ENCODE peak calls at places on chromosomes 3 and 15, in nine cellular contexts. One of them, this sample, is unnamed.

GRCh38 chr15:68578960-68579935 is at the start of gene CORO2B:
- DNase-seq in NCI-H510A treated with DMSO at 0.1 percent for 48 hours: peak
- DNase-seq in fibroblast of villous mesenchyme: no peak
- DNase-seq in effector CD4-positive, alpha-beta T cell: no peak
- DNase-seq in AG08395: peak
- DNase-seq in tibial artery: no peak
- DNase-seq in nephron progenitor cell: peak
- DNase-seq in body of pancreas: peak
- DNase-seq in stimulated activated CD4-positive, alpha-beta T cell treated with anti-CD3 and anti-CD28 coated beads, Interleukin-1b, Interleukin-23, amount 100 ng/mL, for 4 hours: no peak
- DNase-seq in this sample: no peak

GRCh38 chr3:141913150-141913811 is 36.8 kb downstream of the ATP1B3 start:
- DNase-seq in NCI-H510A treated with DMSO at 0.1 percent for 48 hours: peak
- DNase-seq in fibroblast of villous mesenchyme: peak
- DNase-seq in effector CD4-positive, alpha-beta T cell: peak
- DNase-seq in AG08395: peak
- DNase-seq in tibial artery: no peak
- DNase-seq in nephron progenitor cell: peak
- DNase-seq in body of pancreas: peak
- DNase-seq in stimulated activated CD4-positive, alpha-beta T cell treated with anti-CD3 and anti-CD28 coated beads, Interleukin-1b, Interleukin-23, amount 100 ng/mL, for 4 hours: no peak
- DNase-seq in this sample: peak

GRCh38 chr3:56799251-56799882 is 2.4 kb downstream of the ARHGEF3 start:
- DNase-seq in NCI-H510A treated with DMSO at 0.1 percent for 48 hours: peak
- DNase-seq in fibroblast of villous mesenchyme: peak
- DNase-seq in effector CD4-positive, alpha-beta T cell: no peak
- DNase-seq in AG08395: peak
- DNase-seq in tibial artery: no peak
- DNase-seq in nephron progenitor cell: no peak
- DNase-seq in body of pancreas: peak
- DNase-seq in stimulated activated CD4-positive, alpha-beta T cell treated with anti-CD3 and anti-CD28 coated beads, Interleukin-1b, Interleukin-23, amount 100 ng/mL, for 4 hours: no peak
- DNase-seq in this sample: peak

GRCh38 chr3:18786924-18787323 is 361.4 kb upstream of the KCNH8 start:
- DNase-seq in NCI-H510A treated with DMSO at 0.1 percent for 48 hours: no peak
- DNase-seq in fibroblast of villous mesenchyme: no peak
- DNase-seq in effector CD4-positive, alpha-beta T cell: no peak
- DNase-seq in AG08395: no peak
- DNase-seq in tibial artery: no peak
- DNase-seq in nephron progenitor cell: no peak
- DNase-seq in body of pancreas: no peak
- DNase-seq in stimulated activated CD4-positive, alpha-beta T cell treated with anti-CD3 and anti-CD28 coated beads, Interleukin-1b, Interleukin-23, amount 100 ng/mL, for 4 hours: no peak
- DNase-seq in this sample: no peak

GRCh38 chr3:148420251-148420650 is 277.5 kb upstream of the AGTR1 start:
- DNase-seq in NCI-H510A treated with DMSO at 0.1 percent for 48 hours: no peak
- DNase-seq in fibroblast of villous mesenchyme: no peak
- DNase-seq in effector CD4-positive, alpha-beta T cell: no peak
- DNase-seq in AG08395: no peak
- DNase-seq in tibial artery: no peak
- DNase-seq in nephron progenitor cell: no peak
- DNase-seq in body of pancreas: no peak
- DNase-seq in stimulated activated CD4-positive, alpha-beta T cell treated with anti-CD3 and anti-CD28 coated beads, Interleukin-1b, Interleukin-23, amount 100 ng/mL, for 4 hours: no peak
- DNase-seq in this sample: no peak

GRCh38 chr3:124850633-124851032 is 36.5 kb downstream of the ITGB5 start:
- DNase-seq in NCI-H510A treated with DMSO at 0.1 percent for 48 hours: no peak
- DNase-seq in fibroblast of villous mesenchyme: no peak
- DNase-seq in effector CD4-positive, alpha-beta T cell: no peak
- DNase-seq in AG08395: peak
- DNase-seq in tibial artery: peak
- DNase-seq in nephron progenitor cell: no peak
- DNase-seq in body of pancreas: no peak
- DNase-seq in stimulated activated CD4-positive, alpha-beta T cell treated with anti-CD3 and anti-CD28 coated beads, Interleukin-1b, Interleukin-23, amount 100 ng/mL, for 4 hours: no peak
- DNase-seq in this sample: no peak

GRCh38 chr3:131036200-131036816 is 9.6 kb downstream of the NEK11 start:
- DNase-seq in NCI-H510A treated with DMSO at 0.1 percent for 48 hours: no peak
- DNase-seq in fibroblast of villous mesenchyme: peak
- DNase-seq in effector CD4-positive, alpha-beta T cell: no peak
- DNase-seq in AG08395: peak
- DNase-seq in tibial artery: no peak
- DNase-seq in nephron progenitor cell: no peak
- DNase-seq in body of pancreas: no peak
- DNase-seq in stimulated activated CD4-positive, alpha-beta T cell treated with anti-CD3 and anti-CD28 coated beads, Interleukin-1b, Interleukin-23, amount 100 ng/mL, for 4 hours: no peak
- DNase-seq in this sample: no peak

GRCh38 chr3:148466143-148466542 is 231.6 kb upstream of the AGTR1 start:
- DNase-seq in NCI-H510A treated with DMSO at 0.1 percent for 48 hours: no peak
- DNase-seq in fibroblast of villous mesenchyme: no peak
- DNase-seq in effector CD4-positive, alpha-beta T cell: no peak
- DNase-seq in AG08395: peak
- DNase-seq in tibial artery: no peak
- DNase-seq in nephron progenitor cell: no peak
- DNase-seq in body of pancreas: no peak
- DNase-seq in stimulated activated CD4-positive, alpha-beta T cell treated with anti-CD3 and anti-CD28 coated beads, Interleukin-1b, Interleukin-23, amount 100 ng/mL, for 4 hours: no peak
- DNase-seq in this sample: no peak

GRCh38 chr3:124256599-124256998 is 264.7 kb upstream of the ROPN1 start:
- DNase-seq in NCI-H510A treated with DMSO at 0.1 percent for 48 hours: no peak
- DNase-seq in fibroblast of villous mesenchyme: no peak
- DNase-seq in effector CD4-positive, alpha-beta T cell: no peak
- DNase-seq in AG08395: no peak
- DNase-seq in tibial artery: no peak
- DNase-seq in nephron progenitor cell: no peak
- DNase-seq in body of pancreas: no peak
- DNase-seq in stimulated activated CD4-positive, alpha-beta T cell treated with anti-CD3 and anti-CD28 coated beads, Interleukin-1b, Interleukin-23, amount 100 ng/mL, for 4 hours: no peak
- DNase-seq in this sample: no peak

GRCh38 chr3:23806322-23807160 is 786 bp downstream of the UBE2E1 start:
- DNase-seq in NCI-H510A treated with DMSO at 0.1 percent for 48 hours: no peak
- DNase-seq in fibroblast of villous mesenchyme: peak
- DNase-seq in effector CD4-positive, alpha-beta T cell: peak
- DNase-seq in AG08395: peak
- DNase-seq in tibial artery: peak
- DNase-seq in nephron progenitor cell: peak
- DNase-seq in body of pancreas: peak
- DNase-seq in stimulated activated CD4-positive, alpha-beta T cell treated with anti-CD3 and anti-CD28 coated beads, Interleukin-1b, Interleukin-23, amount 100 ng/mL, for 4 hours: peak
- DNase-seq in this sample: no peak

GRCh38 chr3:46463120-46463867 is 1.4 kb downstream of the LTF start:
- DNase-seq in NCI-H510A treated with DMSO at 0.1 percent for 48 hours: no peak
- DNase-seq in fibroblast of villous mesenchyme: no peak
- DNase-seq in effector CD4-positive, alpha-beta T cell: no peak
- DNase-seq in AG08395: no peak
- DNase-seq in tibial artery: no peak
- DNase-seq in nephron progenitor cell: no peak
- DNase-seq in body of pancreas: no peak
- DNase-seq in stimulated activated CD4-positive, alpha-beta T cell treated with anti-CD3 and anti-CD28 coated beads, Interleukin-1b, Interleukin-23, amount 100 ng/mL, for 4 hours: no peak
- DNase-seq in this sample: no peak

GRCh38 chr3:48318831-48319512 is 14.5 kb downstream of the SPINK8 start:
- DNase-seq in NCI-H510A treated with DMSO at 0.1 percent for 48 hours: no peak
- DNase-seq in fibroblast of villous mesenchyme: no peak
- DNase-seq in effector CD4-positive, alpha-beta T cell: no peak
- DNase-seq in AG08395: no peak
- DNase-seq in tibial artery: no peak
- DNase-seq in nephron progenitor cell: no peak
- DNase-seq in body of pancreas: no peak
- DNase-seq in stimulated activated CD4-positive, alpha-beta T cell treated with anti-CD3 and anti-CD28 coated beads, Interleukin-1b, Interleukin-23, amount 100 ng/mL, for 4 hours: no peak
- DNase-seq in this sample: no peak

GRCh38 chr3:125375950-125376679 is 990 bp upstream of the ZNF148 start:
- DNase-seq in NCI-H510A treated with DMSO at 0.1 percent for 48 hours: no peak
- DNase-seq in fibroblast of villous mesenchyme: peak
- DNase-seq in effector CD4-positive, alpha-beta T cell: no peak
- DNase-seq in AG08395: no peak
- DNase-seq in tibial artery: no peak
- DNase-seq in nephron progenitor cell: no peak
- DNase-seq in body of pancreas: no peak
- DNase-seq in stimulated activated CD4-positive, alpha-beta T cell treated with anti-CD3 and anti-CD28 coated beads, Interleukin-1b, Interleukin-23, amount 100 ng/mL, for 4 hours: no peak
- DNase-seq in this sample: peak

GRCh38 chr3:177596822-177597271 is 399.6 kb upstream of the TBL1XR1 start:
- DNase-seq in NCI-H510A treated with DMSO at 0.1 percent for 48 hours: peak
- DNase-seq in fibroblast of villous mesenchyme: no peak
- DNase-seq in effector CD4-positive, alpha-beta T cell: no peak
- DNase-seq in AG08395: peak
- DNase-seq in tibial artery: no peak
- DNase-seq in nephron progenitor cell: no peak
- DNase-seq in body of pancreas: no peak
- DNase-seq in stimulated activated CD4-positive, alpha-beta T cell treated with anti-CD3 and anti-CD28 coated beads, Interleukin-1b, Interleukin-23, amount 100 ng/mL, for 4 hours: no peak
- DNase-seq in this sample: peak

GRCh38 chr3:175585898-175586297 is 726.8 kb downstream of the NAALADL2 start:
- DNase-seq in NCI-H510A treated with DMSO at 0.1 percent for 48 hours: no peak
- DNase-seq in fibroblast of villous mesenchyme: peak
- DNase-seq in effector CD4-positive, alpha-beta T cell: no peak
- DNase-seq in AG08395: peak
- DNase-seq in tibial artery: no peak
- DNase-seq in nephron progenitor cell: no peak
- DNase-seq in body of pancreas: no peak
- DNase-seq in stimulated activated CD4-positive, alpha-beta T cell treated with anti-CD3 and anti-CD28 coated beads, Interleukin-1b, Interleukin-23, amount 100 ng/mL, for 4 hours: no peak
- DNase-seq in this sample: no peak

GRCh38 chr15:28091313-28091712 is 7.8 kb downstream of the OCA2 start:
- DNase-seq in NCI-H510A treated with DMSO at 0.1 percent for 48 hours: no peak
- DNase-seq in fibroblast of villous mesenchyme: no peak
- DNase-seq in effector CD4-positive, alpha-beta T cell: no peak
- DNase-seq in AG08395: no peak
- DNase-seq in tibial artery: no peak
- DNase-seq in nephron progenitor cell: no peak
- DNase-seq in body of pancreas: no peak
- DNase-seq in stimulated activated CD4-positive, alpha-beta T cell treated with anti-CD3 and anti-CD28 coated beads, Interleukin-1b, Interleukin-23, amount 100 ng/mL, for 4 hours: no peak
- DNase-seq in this sample: no peak

GRCh38 chr3:3799173-3800075 is at the start of gene LRRN1:
- DNase-seq in NCI-H510A treated with DMSO at 0.1 percent for 48 hours: peak
- DNase-seq in fibroblast of villous mesenchyme: no peak
- DNase-seq in effector CD4-positive, alpha-beta T cell: no peak
- DNase-seq in AG08395: no peak
- DNase-seq in tibial artery: peak
- DNase-seq in nephron progenitor cell: peak
- DNase-seq in body of pancreas: peak
- DNase-seq in stimulated activated CD4-positive, alpha-beta T cell treated with anti-CD3 and anti-CD28 coated beads, Interleukin-1b, Interleukin-23, amount 100 ng/mL, for 4 hours: no peak
- DNase-seq in this sample: no peak

GRCh38 chr15:52086001-52086786 is 26.4 kb downstream of the BCL2L10 start:
- DNase-seq in NCI-H510A treated with DMSO at 0.1 percent for 48 hours: no peak
- DNase-seq in fibroblast of villous mesenchyme: no peak
- DNase-seq in effector CD4-positive, alpha-beta T cell: no peak
- DNase-seq in AG08395: no peak
- DNase-seq in tibial artery: no peak
- DNase-seq in nephron progenitor cell: no peak
- DNase-seq in body of pancreas: no peak
- DNase-seq in stimulated activated CD4-positive, alpha-beta T cell treated with anti-CD3 and anti-CD28 coated beads, Interleukin-1b, Interleukin-23, amount 100 ng/mL, for 4 hours: no peak
- DNase-seq in this sample: no peak

GRCh38 chr3:54830658-54831057 is 97.2 kb downstream of the LRTM1 start:
- DNase-seq in NCI-H510A treated with DMSO at 0.1 percent for 48 hours: no peak
- DNase-seq in fibroblast of villous mesenchyme: peak
- DNase-seq in effector CD4-positive, alpha-beta T cell: no peak
- DNase-seq in AG08395: no peak
- DNase-seq in tibial artery: no peak
- DNase-seq in nephron progenitor cell: peak
- DNase-seq in body of pancreas: no peak
- DNase-seq in stimulated activated CD4-positive, alpha-beta T cell treated with anti-CD3 and anti-CD28 coated beads, Interleukin-1b, Interleukin-23, amount 100 ng/mL, for 4 hours: no peak
- DNase-seq in this sample: no peak

GRCh38 chr3:52374173-52374572 is 58.1 kb downstream of the DNAH1 start:
- DNase-seq in NCI-H510A treated with DMSO at 0.1 percent for 48 hours: no peak
- DNase-seq in fibroblast of villous mesenchyme: no peak
- DNase-seq in effector CD4-positive, alpha-beta T cell: no peak
- DNase-seq in AG08395: no peak
- DNase-seq in tibial artery: no peak
- DNase-seq in nephron progenitor cell: no peak
- DNase-seq in body of pancreas: no peak
- DNase-seq in stimulated activated CD4-positive, alpha-beta T cell treated with anti-CD3 and anti-CD28 coated beads, Interleukin-1b, Interleukin-23, amount 100 ng/mL, for 4 hours: no peak
- DNase-seq in this sample: no peak

GRCh38 chr3:9747267-9747666 is 2.5 kb upstream of the OGG1 start:
- DNase-seq in NCI-H510A treated with DMSO at 0.1 percent for 48 hours: no peak
- DNase-seq in fibroblast of villous mesenchyme: peak
- DNase-seq in effector CD4-positive, alpha-beta T cell: no peak
- DNase-seq in AG08395: peak
- DNase-seq in tibial artery: no peak
- DNase-seq in nephron progenitor cell: no peak
- DNase-seq in body of pancreas: no peak
- DNase-seq in stimulated activated CD4-positive, alpha-beta T cell treated with anti-CD3 and anti-CD28 coated beads, Interleukin-1b, Interleukin-23, amount 100 ng/mL, for 4 hours: no peak
- DNase-seq in this sample: no peak

GRCh38 chr3:63875510-63875909 is 11.8 kb downstream of the ATXN7 start:
- DNase-seq in NCI-H510A treated with DMSO at 0.1 percent for 48 hours: peak
- DNase-seq in fibroblast of villous mesenchyme: no peak
- DNase-seq in effector CD4-positive, alpha-beta T cell: no peak
- DNase-seq in AG08395: no peak
- DNase-seq in tibial artery: no peak
- DNase-seq in nephron progenitor cell: no peak
- DNase-seq in body of pancreas: no peak
- DNase-seq in stimulated activated CD4-positive, alpha-beta T cell treated with anti-CD3 and anti-CD28 coated beads, Interleukin-1b, Interleukin-23, amount 100 ng/mL, for 4 hours: no peak
- DNase-seq in this sample: no peak

GRCh38 chr3:50503504-50503903 is at the start of gene CACNA2D2:
- DNase-seq in NCI-H510A treated with DMSO at 0.1 percent for 48 hours: peak
- DNase-seq in fibroblast of villous mesenchyme: no peak
- DNase-seq in effector CD4-positive, alpha-beta T cell: peak
- DNase-seq in AG08395: peak
- DNase-seq in tibial artery: peak
- DNase-seq in nephron progenitor cell: peak
- DNase-seq in body of pancreas: peak
- DNase-seq in stimulated activated CD4-positive, alpha-beta T cell treated with anti-CD3 and anti-CD28 coated beads, Interleukin-1b, Interleukin-23, amount 100 ng/mL, for 4 hours: peak
- DNase-seq in this sample: no peak

GRCh38 chr3:128079823-128080222 is 27.6 kb downstream of the SEC61A1 start:
- DNase-seq in NCI-H510A treated with DMSO at 0.1 percent for 48 hours: no peak
- DNase-seq in fibroblast of villous mesenchyme: no peak
- DNase-seq in effector CD4-positive, alpha-beta T cell: no peak
- DNase-seq in AG08395: no peak
- DNase-seq in tibial artery: no peak
- DNase-seq in nephron progenitor cell: no peak
- DNase-seq in body of pancreas: no peak
- DNase-seq in stimulated activated CD4-positive, alpha-beta T cell treated with anti-CD3 and anti-CD28 coated beads, Interleukin-1b, Interleukin-23, amount 100 ng/mL, for 4 hours: no peak
- DNase-seq in this sample: no peak

GRCh38 chr3:112327371-112327951 is 5.5 kb upstream of the CD200 start:
- DNase-seq in NCI-H510A treated with DMSO at 0.1 percent for 48 hours: peak
- DNase-seq in fibroblast of villous mesenchyme: peak
- DNase-seq in effector CD4-positive, alpha-beta T cell: peak
- DNase-seq in AG08395: peak
- DNase-seq in tibial artery: no peak
- DNase-seq in nephron progenitor cell: no peak
- DNase-seq in body of pancreas: peak
- DNase-seq in stimulated activated CD4-positive, alpha-beta T cell treated with anti-CD3 and anti-CD28 coated beads, Interleukin-1b, Interleukin-23, amount 100 ng/mL, for 4 hours: no peak
- DNase-seq in this sample: peak

GRCh38 chr15:24777307-24777706 is 101.7 kb downstream of the NPAP1 start:
- DNase-seq in NCI-H510A treated with DMSO at 0.1 percent for 48 hours: no peak
- DNase-seq in fibroblast of villous mesenchyme: no peak
- DNase-seq in effector CD4-positive, alpha-beta T cell: no peak
- DNase-seq in AG08395: no peak
- DNase-seq in tibial artery: no peak
- DNase-seq in nephron progenitor cell: no peak
- DNase-seq in body of pancreas: no peak
- DNase-seq in stimulated activated CD4-positive, alpha-beta T cell treated with anti-CD3 and anti-CD28 coated beads, Interleukin-1b, Interleukin-23, amount 100 ng/mL, for 4 hours: no peak
- DNase-seq in this sample: no peak